ENCODE peak calls at places on chromosomes 4 and X, in nine cellular contexts. W, V, S, N, G, B, D, E and A are unnamed samples.

GRCh38 chr4:176433983-176434382 is 114.2 kb downstream of the SPCS3 start:
- DNase-seq in V (no peak), G (no peak), W (no peak), S (no peak), B (no peak), N (no peak), D (no peak), E (no peak), A (no peak)

GRCh38 chr4:79015406-79015805 is 76.2 kb upstream of the PAQR3 start:
- DNase-seq in G (no peak), N (no peak), D (no peak), V (no peak), B (no peak), S (no peak), E (no peak), W (no peak), A (no peak)

GRCh38 chr4:169117591-169118081 is 107.6 kb upstream of the CBR4 start:
- DNase-seq in B (no peak), S (no peak), V (no peak), G (no peak), D (no peak), N (peak; percentile 81), W (no peak), E (no peak), A (no peak)

GRCh38 chr4:104989363-104989762 is 157.3 kb upstream of the TET2 start:
- DNase-seq in V (no peak), D (peak; percentile 4), G (no peak), W (no peak), E (no peak), N (no peak), B (no peak), S (no peak), A (no peak)

GRCh38 chr4:176193898-176194297 is 1.5 kb downstream of the SPATA4 start:
- DNase-seq in G (no peak), B (no peak), V (no peak), N (peak; percentile 96), S (no peak), D (peak; percentile 84), E (no peak), W (peak; percentile 29), A (no peak)

GRCh38 chrX:125150231-125150630 is 169.4 kb upstream of the TEX13C start:
- DNase-seq in V (no peak), S (no peak), B (no peak), N (peak; percentile 0), E (no peak), D (peak; percentile 15), G (no peak), W (no peak), A (no peak)

GRCh38 chr4:5462896-5463295 is 245.5 kb downstream of the EVC2 start:
- DNase-seq in S (no peak), N (no peak), D (no peak), G (no peak), W (no peak), E (no peak), V (no peak), B (no peak), A (no peak)

GRCh38 chr4:150080335-150080734 is 2.1 kb downstream of the DCLK2 start:
- DNase-seq in S (no peak), N (peak; percentile 5), V (no peak), W (no peak), E (no peak), G (no peak), B (no peak), D (no peak), A (no peak)

GRCh38 chrX:18833071-18833731 is 125.8 kb downstream of the PPEF1 start:
- DNase-seq in G (no peak), B (peak; percentile 3), E (peak; percentile 59), S (no peak), W (no peak), D (no peak), N (peak; percentile 62), V (no peak), A (no peak)

GRCh38 chr4:123830920-123831319 is 434.3 kb downstream of the SPRY1 start:
- DNase-seq in V (no peak), G (no peak), B (no peak), E (peak; percentile 68), D (no peak), N (no peak), S (no peak), W (no peak), A (no peak)

GRCh38 chr4:15018389-15018788 is 16.1 kb downstream of the CPEB2 start:
- DNase-seq in V (no peak), D (no peak), N (no peak), B (no peak), G (peak; percentile 58), W (no peak), S (no peak), E (no peak), A (no peak)

GRCh38 chr4:8730681-8731080 is 138.1 kb downstream of the CPZ start:
- DNase-seq in S (no peak), E (no peak), N (no peak), G (no peak), D (no peak), W (no peak), V (no peak), B (no peak), A (no peak)

GRCh38 chr4:8728536-8729407 is 136.2 kb downstream of the CPZ start:
- DNase-seq in N (no peak), W (no peak), V (no peak), S (no peak), G (no peak), D (no peak), B (no peak), E (peak; percentile 14), A (no peak)

GRCh38 chr4:8730159-8730558 is 137.6 kb downstream of the CPZ start:
- DNase-seq in E (no peak), G (no peak), W (no peak), S (no peak), V (no peak), D (no peak), N (no peak), B (no peak), A (no peak)

GRCh38 chr4:8727546-8728510 is 135.3 kb downstream of the CPZ start:
- DNase-seq in S (peak; percentile 44), B (no peak), D (no peak), N (no peak), E (peak; percentile 12), G (peak; percentile 49), V (no peak), W (no peak), A (no peak)

GRCh38 chr4:8729408-8730149 is 137.0 kb downstream of the CPZ start:
- DNase-seq in B (no peak), V (no peak), G (no peak), W (no peak), E (peak; percentile 5), S (no peak), D (no peak), N (no peak), A (no peak)
- TF ChIP-seq EZH2phosphoT487 in B (no peak), V (no peak), G (no peak), W (no peak), E (no peak), S (no peak), D (no peak), N (no peak), A (no peak)

DNA sequence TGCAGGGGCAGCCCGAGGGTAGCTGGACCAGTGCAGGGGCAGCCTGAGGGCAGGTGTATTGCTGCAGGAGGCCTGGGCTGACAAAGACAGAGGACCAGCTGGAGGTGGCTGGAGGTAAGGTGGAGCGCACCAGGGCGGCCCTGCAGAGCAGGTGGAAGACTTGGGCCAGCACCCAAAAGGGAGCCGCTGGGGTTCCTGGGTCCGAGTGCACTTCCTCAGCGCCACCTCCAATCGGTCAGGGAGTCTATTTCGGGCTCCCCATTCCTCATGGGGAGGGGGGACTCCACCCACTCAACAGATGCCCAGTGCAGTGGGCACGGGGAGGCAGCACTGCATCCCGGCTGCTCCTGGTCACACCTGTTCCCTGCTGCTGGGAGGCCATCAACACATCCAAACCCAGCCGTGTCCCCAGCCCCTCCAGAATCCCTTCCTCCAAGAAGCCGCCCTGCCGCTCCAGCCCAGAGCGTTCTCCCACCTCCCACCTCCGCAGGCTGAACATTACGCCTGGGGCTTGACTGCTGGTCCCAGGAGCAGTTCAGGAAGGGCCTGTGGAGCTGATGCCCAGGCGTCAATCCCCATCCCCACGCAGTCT is 1.5 kb downstream of the LRPAP1 start:
- DNase-seq in V (peak; percentile 16), B (no peak), S (no peak), W (no peak), G (no peak), N (no peak), D (no peak), E (no peak), A (no peak)
- H3K4me1 ChIP-seq in V (peaks cover 13% of the 10 kb centered on the region), B (peaks cover 12% of the 10 kb centered on the region), S (peaks cover 25% of the 10 kb centered on the region), W (peaks cover 4% of the 10 kb centered on the region), G (peaks cover 4% of the 10 kb centered on the region), N (peaks cover 8% of the 10 kb centered on the region), D (peaks cover 8% of the 10 kb centered on the region), E (peaks cover 20% of the 10 kb centered on the region), A (peaks cover 14% of the 10 kb centered on the region)

GRCh38 chrX:13607356-13607995 is 38.1 kb downstream of the EGFL6 start:
- DNase-seq in E (no peak), N (no peak), B (no peak), S (no peak), D (no peak), G (no peak), V (peak; percentile 10), W (no peak), A (no peak)
- TF ChIP-seq EZH2phosphoT487 in E (no peak), N (no peak), B (no peak), S (no peak), D (no peak), G (no peak), V (no peak), W (no peak), A (no peak)

GRCh38 chr4:81504685-81505598 is 33.2 kb upstream of the RASGEF1B start:
- DNase-seq in S (peak; percentile 59), G (peak; percentile 88), W (no peak), V (no peak), B (no peak), D (no peak), N (peak; percentile 50), E (no peak), A (no peak)

GRCh38 chr4:81502561-81502960 is 30.9 kb upstream of the RASGEF1B start:
- DNase-seq in N (no peak), B (no peak), W (no peak), V (no peak), G (no peak), D (no peak), E (no peak), S (no peak), A (no peak)

GRCh38 chr4:81506731-81507130 is 35.0 kb upstream of the RASGEF1B start:
- DNase-seq in V (no peak), W (no peak), N (no peak), D (no peak), B (no peak), E (no peak), G (no peak), S (no peak), A (no peak)

GRCh38 chr4:81499840-81500239 is 28.1 kb upstream of the RASGEF1B start:
- DNase-seq in B (no peak), N (no peak), E (no peak), G (no peak), D (no peak), S (no peak), W (no peak), V (no peak), A (peak; percentile 69)

DNA sequence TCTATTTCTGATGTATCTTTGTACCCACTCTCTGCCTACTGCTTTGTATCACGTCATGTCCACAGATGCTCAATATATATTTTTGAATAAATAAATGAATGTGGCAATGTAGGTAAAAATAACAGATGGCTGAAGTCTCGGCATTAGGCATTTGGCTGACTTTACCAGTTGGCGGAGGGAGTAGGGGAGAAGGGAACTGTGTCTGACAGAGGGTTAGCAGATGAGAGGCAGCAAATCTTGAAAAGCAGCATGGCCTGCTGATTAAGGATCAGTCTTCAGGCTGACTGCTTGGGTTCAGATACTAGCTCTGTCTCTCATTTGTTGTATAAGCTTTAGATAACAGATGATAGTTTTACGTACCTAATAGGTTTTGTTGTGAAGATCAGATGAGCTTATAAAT is 31.9 kb upstream of the RASGEF1B start:
- DNase-seq in W (no peak), B (no peak), V (no peak), D (no peak), E (no peak), S (no peak), G (no peak), N (no peak), A (no peak)
- H3K4me1 ChIP-seq in W (no peaks in the 10 kb centered on the region), B (no peaks in the 10 kb centered on the region), V (no peaks in the 10 kb centered on the region), D (no peaks in the 10 kb centered on the region), E (no peaks in the 10 kb centered on the region), S (peaks cover 19% of the 10 kb centered on the region), G (peaks cover 41% of the 10 kb centered on the region), N (no peaks in the 10 kb centered on the region), A (peaks cover 22% of the 10 kb centered on the region)